ENCODE peak calls at places on chromosomes 16 and 17, in six cellular contexts. R is CD4-positive, alpha-beta memory T cell; O is heart left ventricle; G is GM23338; K is naive thymus-derived CD4-positive, alpha-beta T cell; W is neural progenitor cell. U is an unnamed sample. For H3K27me3, the result is how much of the 10 kb centered on the place peaks cover.

GRCh38 chr16:2595376-2596200 is 57.8 kb downstream of the PDPK1 start:
- DNase-seq in R (no peak), W (no peak), G (no peak), K (no peak), O (no peak), U (no peak)

GRCh38 chr17:81471804-81472456 is 40.7 kb downstream of the ACTG1 start:
- DNase-seq in K (no peak), R (no peak), G (peak), W (peak), O (no peak), U (no peak)

GRCh38 chr17:30113213-30113612 is 3.4 kb upstream of the NSRP1 start:
- DNase-seq in W (no peak), R (no peak), G (no peak), O (no peak), K (no peak), U (no peak)

GRCh38 chr16:75272097-75272548 is 20.7 kb upstream of the BCAR1 start:
- DNase-seq in O (no peak), G (no peak), K (no peak), W (no peak), R (no peak), U (no peak)

GRCh38 chr17:64728041-64728695 is 66.1 kb upstream of the SMURF2 start:
- DNase-seq in G (no peak), K (no peak), O (no peak), R (no peak), W (no peak), U (no peak)

GRCh38 chr17:71085238-71086033 is 916.1 kb downstream of the KCNJ2 start:
- DNase-seq in G (peak), W (peak), K (no peak), R (no peak), O (no peak), U (no peak)

GRCh38 chr16:65064131-65064530 is 57.7 kb downstream of the CDH11 start:
- DNase-seq in K (no peak), W (no peak), R (no peak), O (no peak), G (no peak), U (no peak)

GRCh38 chr16:22642689-22643088 is 132.0 kb downstream of the NPIPB5 start:
- DNase-seq in R (no peak), O (no peak), W (no peak), G (no peak), K (no peak), U (no peak)

DNA sequence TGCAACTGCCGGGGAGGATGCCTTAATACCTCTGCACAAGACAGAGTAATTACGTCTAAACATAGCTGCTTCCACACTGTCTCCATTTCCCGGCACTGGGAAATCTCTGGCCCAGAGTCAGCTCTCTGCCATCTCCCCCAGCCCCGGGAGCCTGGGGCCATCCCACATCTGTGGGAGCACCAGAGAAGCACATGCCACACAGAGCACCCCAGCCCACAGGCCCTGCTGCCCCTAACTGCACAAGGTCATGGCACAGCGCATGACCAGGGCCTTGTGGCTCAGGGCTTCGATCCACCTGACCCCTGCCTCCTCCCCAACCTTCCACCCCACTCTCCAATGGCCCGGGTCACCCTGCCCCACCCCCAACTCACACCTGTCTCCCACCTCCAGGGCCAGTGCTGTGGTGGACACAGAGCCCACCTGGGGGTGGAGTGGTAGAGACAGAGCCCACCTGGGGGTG is 36.6 kb upstream of the RBFOX3 start:
- DNase-seq in W (no peak), K (no peak), O (no peak), R (no peak), G (no peak), U (no peak)
- H3K27me3 ChIP-seq in W (under half), K (under half), O (under half), R (under half), G (under half), U (under half)

DNA sequence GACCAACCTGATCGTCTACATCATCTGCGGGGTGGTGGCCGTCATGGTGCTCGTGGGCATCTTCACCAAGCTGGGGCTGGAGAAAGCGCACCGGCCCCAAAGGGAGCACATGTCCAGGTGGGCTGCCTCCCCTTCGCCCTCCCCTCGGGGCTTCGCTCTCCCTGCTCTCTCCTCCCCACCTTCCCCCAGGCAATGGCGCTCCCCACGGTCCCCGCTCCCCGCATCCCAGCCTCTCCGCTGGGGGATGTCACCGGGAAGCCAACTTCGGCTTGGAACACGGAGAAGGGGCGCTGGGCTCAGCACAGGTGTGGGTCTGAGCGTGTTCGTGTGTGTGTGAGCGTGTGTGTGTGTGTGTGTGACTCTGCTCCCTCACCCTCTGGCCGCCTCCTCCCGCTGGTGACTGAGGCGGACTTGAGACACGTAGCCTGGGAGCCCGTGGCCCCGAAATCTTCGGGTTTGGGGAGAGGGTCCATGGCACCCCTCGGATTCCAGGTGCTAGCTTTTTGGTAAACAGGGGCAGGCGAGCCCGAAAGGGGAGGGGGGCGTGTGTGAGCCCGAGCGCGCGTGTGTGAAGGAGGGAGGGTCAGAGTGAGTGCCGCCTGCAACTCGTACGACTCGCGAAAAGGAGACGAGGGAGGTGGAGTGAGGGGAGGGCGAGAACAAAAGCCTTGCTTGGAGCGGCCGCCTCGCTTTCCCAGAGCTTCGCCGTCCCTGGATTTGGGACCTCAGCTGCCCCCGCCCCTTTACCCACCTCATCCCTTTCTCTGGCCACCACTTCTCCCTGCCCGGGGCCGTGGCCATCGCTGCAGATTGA is 1.3 kb downstream of the SHISA9 start:
- DNase-seq in O (no peak), W (peak), R (no peak), K (no peak), G (peak), U (no peak)
- H3K27me3 ChIP-seq in O (under half), W (under half), R (under half), K (under half), G (under half), U (under half)

GRCh38 chr17:77824102-77824779 is 134.3 kb upstream of the TNRC6C start:
- DNase-seq in K (no peak), O (no peak), W (no peak), G (no peak), R (no peak), U (no peak)

GRCh38 chr17:77817953-77818352 is 140.6 kb upstream of the TNRC6C start:
- DNase-seq in K (no peak), G (no peak), W (peak), R (no peak), O (no peak), U (no peak)

GRCh38 chr17:77819497-77819896 is 139.0 kb upstream of the TNRC6C start:
- DNase-seq in W (no peak), O (no peak), G (peak), K (no peak), R (no peak), U (no peak)

GRCh38 chr17:77822302-77823030 is 136.0 kb upstream of the TNRC6C start:
- DNase-seq in G (no peak), K (no peak), R (no peak), W (no peak), O (peak), U (no peak)

DNA sequence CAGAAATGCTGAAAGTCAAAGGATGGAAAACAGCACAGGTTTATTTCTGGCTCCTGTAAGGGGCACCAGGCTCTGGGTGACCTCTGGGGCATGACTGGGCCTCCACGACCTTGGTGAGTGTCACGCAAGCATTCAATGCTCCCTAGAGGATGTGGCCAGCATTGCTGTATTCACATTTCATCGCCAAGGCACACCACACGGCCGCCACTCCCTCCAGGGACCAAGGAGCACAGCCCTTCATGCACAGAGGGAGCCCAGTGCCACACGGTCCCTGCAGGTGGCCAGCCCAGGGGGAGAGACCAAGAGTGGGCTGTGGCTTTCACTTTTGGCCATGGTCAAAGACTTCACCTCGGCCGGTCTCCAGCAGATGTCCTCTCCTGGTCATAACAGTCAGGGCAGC is 137.4 kb upstream of the TNRC6C start:
- DNase-seq in G (peak), O (no peak), W (no peak), R (no peak), K (no peak), U (no peak)
- H3K27me3 ChIP-seq in G (under half), O (under half), W (under half), R (under half), K (under half), U (under half)

DNA sequence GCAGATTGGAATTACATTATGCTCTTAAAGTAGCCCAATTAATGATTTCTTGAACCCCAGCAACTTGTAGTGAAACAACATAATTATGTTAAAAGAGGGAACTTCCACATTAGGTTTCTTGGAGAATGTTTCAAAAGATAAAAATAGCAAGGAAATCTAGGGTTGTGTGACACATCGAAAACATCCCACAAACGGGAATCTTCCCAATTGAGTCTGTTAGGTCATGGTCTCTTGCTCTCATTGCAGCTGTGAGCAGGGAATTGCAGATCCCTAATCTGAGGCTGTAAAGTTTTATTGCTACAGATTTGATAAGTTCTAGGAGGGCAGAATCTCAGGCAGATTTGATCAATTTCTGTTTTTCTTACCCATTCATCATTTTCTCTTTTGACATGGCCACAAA is 6.7 kb upstream of the LPO start:
- DNase-seq in G (no peak), W (no peak), O (no peak), R (no peak), K (no peak), U (no peak)
- H3K27me3 ChIP-seq in G (under half), W (under half), O (under half), R (under half), K (under half), U (under half)

DNA sequence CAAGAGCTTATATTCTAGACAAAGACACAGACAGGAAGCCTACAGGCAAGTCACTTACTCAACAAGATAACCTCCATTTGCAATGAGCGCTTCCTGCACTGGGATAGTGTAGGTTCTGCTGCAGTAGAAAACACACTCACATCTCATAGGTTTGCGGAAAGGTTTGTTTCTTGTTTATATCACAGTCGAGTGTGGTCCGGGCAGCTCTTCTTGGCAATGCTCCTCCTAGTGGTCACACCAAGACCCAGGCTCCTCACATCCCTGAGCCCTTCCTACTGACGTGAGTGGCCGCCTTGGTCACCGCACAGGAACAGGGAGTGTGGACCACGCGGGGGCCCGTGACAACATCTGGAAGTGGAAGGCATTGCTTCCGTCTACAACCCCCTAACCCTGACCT is 48.0 kb upstream of the RBFOX3 start:
- DNase-seq in W (peak), R (no peak), G (peak), O (no peak), K (no peak), U (no peak)
- H3K27me3 ChIP-seq in W (under half), R (under half), G (under half), O (under half), K (under half), U (under half)

DNA sequence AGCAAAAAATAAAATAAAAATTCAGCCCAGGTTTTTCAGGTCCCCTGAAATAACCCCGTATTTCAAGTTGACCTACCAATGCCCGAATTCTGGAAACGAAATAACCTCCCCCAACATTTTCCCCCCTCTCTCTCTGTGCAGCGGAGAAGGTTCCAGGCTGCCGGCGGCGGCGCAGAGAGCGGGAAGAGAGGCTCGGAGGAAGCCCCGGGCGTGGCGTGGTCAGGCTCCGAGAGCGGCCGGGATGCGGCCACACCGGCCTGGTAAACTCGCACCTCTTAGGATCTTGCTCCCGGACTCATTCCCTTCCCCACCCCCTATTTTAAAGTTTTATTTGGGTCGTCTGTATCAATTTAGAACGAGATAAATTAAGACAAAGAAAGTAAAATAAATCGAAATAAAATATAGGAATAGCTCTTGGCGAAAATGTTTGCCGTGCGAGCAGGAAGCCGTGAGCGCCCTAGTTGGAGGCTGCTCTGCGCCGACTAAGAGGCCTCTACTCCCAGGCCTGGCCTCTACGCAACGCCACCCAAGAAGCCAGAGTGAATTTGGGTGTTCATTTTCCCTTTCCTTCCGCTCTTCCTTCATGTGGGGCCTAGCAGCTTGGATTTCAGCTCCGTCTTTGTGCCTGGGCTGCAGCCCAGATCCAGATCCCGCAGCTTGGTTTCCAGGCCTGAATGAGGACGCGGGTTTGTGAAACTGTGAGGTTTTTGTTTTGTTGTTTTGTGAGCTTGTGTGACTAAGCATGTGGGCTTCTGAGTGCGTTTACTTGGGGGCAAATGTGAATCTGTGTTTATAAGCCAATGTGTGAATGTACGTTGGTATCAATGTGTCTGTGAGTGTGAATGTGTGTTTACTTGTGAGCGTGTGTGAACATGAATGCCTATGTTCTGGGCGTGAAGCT is 1.5 kb upstream of the HOXB6 start:
- DNase-seq in R (no peak), K (no peak), O (no peak), G (no peak), W (peak), U (no peak)
- H3K27me3 ChIP-seq in R (half or more), K (under half), O (half or more), G (half or more), W (half or more), U (under half)

DNA sequence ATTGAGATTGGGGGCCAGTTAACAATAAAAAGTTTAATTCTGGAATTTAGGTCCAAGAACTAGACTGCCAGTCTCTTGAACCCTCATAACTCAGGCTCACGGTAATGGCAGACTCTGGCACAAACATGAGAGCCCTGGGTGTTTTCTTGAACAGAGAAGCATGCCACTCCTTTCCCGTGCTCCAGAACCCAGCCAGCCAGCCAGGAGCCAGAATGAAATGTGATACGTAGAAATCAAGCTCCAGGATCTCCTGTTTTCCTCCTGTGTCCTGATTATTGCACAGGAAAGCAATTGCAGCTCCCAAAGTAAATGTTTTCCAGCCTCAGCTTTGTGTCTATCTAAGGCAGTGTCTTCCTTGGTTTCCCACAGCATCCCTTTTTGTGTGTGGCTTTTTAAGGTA is 46.2 kb upstream of the NOL11 start:
- DNase-seq in O (no peak), G (no peak), R (no peak), W (no peak), K (no peak), U (no peak)
- H3K27me3 ChIP-seq in O (under half), G (under half), R (under half), W (under half), K (under half), U (under half)

DNA sequence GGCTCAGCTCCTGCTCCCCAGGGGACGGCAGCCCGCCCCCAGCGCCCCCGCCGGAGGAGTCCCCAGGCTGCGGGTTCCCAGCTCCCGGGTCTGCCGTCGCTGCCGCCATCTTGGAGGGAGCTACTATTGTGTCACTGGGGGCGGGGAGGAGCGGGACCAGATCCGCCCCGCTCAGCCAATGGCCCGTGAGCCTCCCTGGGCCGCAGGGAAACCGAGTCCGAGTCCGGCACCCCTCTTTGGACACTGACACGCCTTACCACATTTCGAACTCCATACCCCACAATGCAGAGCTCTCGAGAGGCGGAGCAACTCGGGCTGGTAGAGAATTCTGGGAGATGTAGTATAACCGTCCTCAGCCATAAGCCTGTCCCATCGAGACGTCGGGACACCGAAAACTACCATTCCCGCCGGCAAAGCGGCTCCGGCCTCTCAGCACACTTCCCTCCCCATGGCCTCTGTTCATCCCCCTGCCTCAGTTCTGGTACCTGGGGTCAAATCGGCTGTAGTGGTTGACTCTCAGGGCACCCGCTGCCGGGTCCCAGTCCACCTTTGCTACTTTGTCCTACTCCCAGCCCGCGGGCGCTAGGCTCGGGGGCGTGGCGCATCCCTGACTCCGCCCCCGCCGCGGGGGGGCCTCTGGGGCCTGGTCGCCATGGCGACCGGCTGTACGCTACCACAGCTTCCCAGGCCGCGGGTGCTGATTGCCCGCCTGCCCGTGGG is at the start of the genes RANBP10 and TSNAXIP1:
- DNase-seq in W (peak), R (peak), G (peak), K (peak), O (peak), U (peak)
- H3K27me3 ChIP-seq in W (under half), R (under half), G (under half), K (under half), O (under half), U (under half)

DNA sequence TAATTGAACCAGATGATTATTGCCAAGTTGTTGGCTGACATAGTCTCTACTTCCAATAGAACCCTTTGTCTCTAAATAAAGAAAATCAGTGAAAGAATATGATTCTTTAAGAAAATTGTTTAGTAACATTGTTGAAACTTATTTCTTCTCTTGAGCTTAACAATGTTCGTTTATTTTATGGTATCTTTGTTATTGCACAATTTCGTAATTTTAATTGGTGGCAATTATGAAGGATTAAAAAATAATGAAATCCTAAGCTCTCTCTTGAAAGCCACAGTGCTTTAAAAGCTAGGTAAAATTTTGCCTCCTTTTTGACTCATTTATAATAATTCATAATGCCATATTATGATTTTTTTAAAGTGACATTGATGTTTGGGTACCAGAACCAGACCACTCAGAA is 149.0 kb upstream of the RBL2 start:
- DNase-seq in G (no peak), R (no peak), O (no peak), W (no peak), K (no peak), U (no peak)
- H3K27me3 ChIP-seq in G (under half), R (under half), O (under half), W (under half), K (under half), U (under half)

U was measured in GM06990.